ENCODE peak calls at places on chromosomes 7 and 10, in six cellular contexts. Q is PC-9, P is uterus, B is epithelial cell of proximal tubule, E is thoracic aorta, Z is IMR-90. W is an unnamed sample.
A peak's percentile ranks its signal among the peaks of the same experiment; 100 is the strongest.

GRCh38 chr10:11819027-11819426 is 4.1 kb upstream of the PROSER2 start:
- DNase-seq in Z (no peak), Q (no peak), E (no peak), P (no peak), B (no peak), W (no peak)

GRCh38 chr7:106717997-106718871 is 57.3 kb upstream of the CCDC71L start:
- DNase-seq in B (peak; percentile 86), E (peak; percentile 38), Q (peak; percentile 94), P (peak; percentile 19), Z (peak; percentile 98), W (no peak)

GRCh38 chr7:66558660-66559465 is 69.8 kb upstream of the KCTD7 start:
- DNase-seq in Z (no peak), B (no peak), P (no peak), Q (no peak), E (no peak), W (no peak)

GRCh38 chr10:9331583-9332008 is 1277.1 kb downstream of the GATA3 start:
- DNase-seq in Z (peak; percentile 65), E (no peak), P (no peak), B (peak; percentile 23), Q (no peak), W (no peak)

GRCh38 chr10:42783181-42783549 is 570 bp downstream of the BMS1 start:
- DNase-seq in Q (peak; percentile 55), E (no peak), Z (peak; percentile 74), B (peak; percentile 52), P (no peak), W (peak; percentile 10)

GRCh38 chr10:127125331-127125730 is 71.1 kb downstream of the INSYN2A start:
- DNase-seq in B (no peak), Q (no peak), Z (no peak), E (no peak), P (no peak), W (no peak)

GRCh38 chr10:43594944-43595589 is 11.2 kb upstream of the ZNF485 start:
- DNase-seq in Q (no peak), P (no peak), Z (peak; percentile 50), E (no peak), B (no peak), W (no peak)

GRCh38 chr10:23314835-23315239 is 29.8 kb downstream of the C10orf67 start:
- DNase-seq in B (peak; percentile 71), P (peak; percentile 47), E (no peak), Q (peak; percentile 76), Z (peak; percentile 88), W (peak; percentile 58)

GRCh38 chr10:93548376-93549071 is 17.9 kb upstream of the FFAR4 start:
- DNase-seq in E (no peak), B (no peak), Z (peak; percentile 75), P (no peak), Q (peak; percentile 95), W (no peak)

GRCh38 chr7:122689346-122690109 is 9.4 kb downstream of the RNF133 start:
- DNase-seq in B (no peak), E (no peak), Q (no peak), P (no peak), Z (no peak), W (no peak)

GRCh38 chr10:46033602-46034011 is 3.2 kb upstream of the NCOA4 start:
- DNase-seq in Q (peak; percentile 81), P (peak; percentile 20), B (peak; percentile 47), Z (peak; percentile 83), E (no peak), W (no peak)

GRCh38 chr10:61140765-61141392 is 196.9 kb upstream of the RHOBTB1 start:
- DNase-seq in P (peak; percentile 48), B (peak; percentile 36), Z (peak; percentile 77), E (no peak), Q (peak; percentile 42), W (peak; percentile 35)

GRCh38 chr7:5478568-5479045 is 55.0 kb upstream of the TNRC18 start:
- DNase-seq in Q (no peak), P (no peak), E (no peak), B (no peak), Z (no peak), W (no peak)

DNA sequence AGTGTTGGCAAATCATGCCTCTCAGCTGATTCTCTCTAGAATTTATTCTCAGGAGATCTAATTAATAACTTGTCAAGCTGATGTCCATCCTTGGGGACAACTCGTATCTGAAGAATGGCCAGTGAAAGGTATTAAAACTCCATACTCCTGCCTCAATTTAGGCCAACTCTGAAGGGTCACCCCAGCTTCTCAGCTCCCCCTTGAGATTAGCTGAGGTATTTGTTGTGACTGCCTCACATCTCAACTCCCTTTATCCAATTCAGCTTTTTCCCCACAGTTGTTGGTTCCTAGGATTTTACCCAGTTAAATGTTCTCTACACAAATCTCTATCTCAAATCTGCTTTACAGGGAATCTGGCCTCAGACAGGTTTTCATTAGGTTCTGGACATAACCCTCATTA is 182.4 kb downstream of the MALRD1 start:
- DNase-seq in E (no peak), B (no peak), Q (no peak), P (no peak), Z (no peak), W (no peak)
- TF ChIP-seq CTCF in E (no peak), B (no peak), Q (no peak), P (no peak), Z (no peak), W (no peak)

DNA sequence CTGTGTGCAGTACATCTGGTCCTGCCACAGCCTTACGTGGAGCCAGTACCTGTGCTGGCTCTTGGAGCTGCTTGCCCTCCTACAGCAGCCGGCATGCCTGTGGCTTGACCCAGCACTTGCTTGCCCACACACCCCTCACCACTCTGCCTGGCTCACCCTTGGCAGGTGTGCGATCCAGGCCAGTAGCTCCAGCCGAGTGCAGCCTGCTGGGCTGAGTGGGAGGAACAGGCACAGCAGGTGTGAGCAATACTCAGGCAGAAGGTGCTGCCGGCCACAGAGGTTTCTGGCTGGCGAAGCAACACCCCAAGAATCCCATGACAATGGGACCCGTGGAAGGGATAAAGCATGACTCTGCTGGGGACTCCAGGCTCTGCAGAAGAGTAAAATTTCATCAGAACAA is 173.5 kb upstream of the ADCY1 start:
- DNase-seq in E (no peak), Q (no peak), Z (no peak), P (no peak), B (no peak), W (no peak)
- TF ChIP-seq CTCF in E (no peak), Q (no peak), Z (no peak), P (no peak), B (no peak), W (no peak)

GRCh38 chr10:34524369-34525091 is 290.6 kb downstream of the PARD3 start:
- DNase-seq in B (no peak), Q (no peak), P (no peak), Z (no peak), E (no peak), W (no peak)

GRCh38 chr10:34528320-34528719 is 286.8 kb downstream of the PARD3 start:
- DNase-seq in Z (peak; percentile 93), E (no peak), P (no peak), B (peak; percentile 95), Q (peak; percentile 94), W (no peak)

GRCh38 chr10:34523017-34523767 is 291.9 kb downstream of the PARD3 start:
- DNase-seq in E (no peak), P (no peak), B (no peak), Q (no peak), Z (peak; percentile 52), W (no peak)

GRCh38 chr10:34526758-34527730 is 288.1 kb downstream of the PARD3 start:
- DNase-seq in B (peak; percentile 92), Q (peak; percentile 76), P (no peak), E (no peak), Z (peak; percentile 98), W (peak; percentile 9)

GRCh38 chr10:34526186-34526585 is 288.9 kb downstream of the PARD3 start:
- DNase-seq in Z (peak; percentile 37), B (no peak), Q (no peak), P (no peak), E (no peak), W (no peak)
- TF ChIP-seq CTCF in Z (no peak), B (no peak), Q (no peak), P (no peak), E (no peak), W (no peak)

DNA sequence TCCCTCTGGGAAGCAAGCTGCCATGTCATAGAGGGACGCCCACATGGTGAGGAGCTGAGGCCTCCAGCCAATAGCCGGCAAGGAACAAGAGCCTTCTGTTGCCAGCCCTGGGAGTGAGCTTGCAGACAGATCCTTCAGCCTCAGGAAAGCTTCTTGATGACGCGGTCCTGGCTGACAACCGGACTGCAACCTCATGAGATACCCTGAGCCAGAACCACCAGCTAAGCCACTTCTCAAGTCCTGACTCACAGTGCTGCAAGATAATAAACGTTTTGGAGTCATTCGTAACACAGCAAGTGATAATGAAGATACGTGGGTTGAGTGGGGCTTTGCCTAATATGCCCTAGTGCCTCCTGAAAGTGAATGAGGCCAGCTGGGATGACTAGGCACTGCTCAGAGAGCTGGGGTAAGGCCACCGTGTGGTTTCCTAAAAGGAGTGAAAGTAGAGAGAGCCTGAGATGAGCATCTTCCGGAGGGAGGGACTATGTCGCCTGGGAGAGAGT is 53.8 kb downstream of the PYROXD2 start:
- DNase-seq in Q (peak; percentile 94), E (peak; percentile 60), Z (peak; percentile 100), B (peak; percentile 38), P (peak; percentile 83), W (peak; percentile 34)
- TF ChIP-seq CTCF in Q (no peak), E (no peak), Z (no peak), B (no peak), P (no peak), W (no peak)

GRCh38 chr10:75709245-75709644 is 277.8 kb downstream of the LRMDA start:
- DNase-seq in P (no peak), B (no peak), E (no peak), Z (no peak), Q (no peak), W (no peak)

GRCh38 chr10:75705426-75705825 is 274.0 kb downstream of the LRMDA start:
- DNase-seq in Q (no peak), B (no peak), E (no peak), P (no peak), Z (no peak), W (no peak)

GRCh38 chr10:75707080-75707840 is 275.8 kb downstream of the LRMDA start:
- DNase-seq in Z (no peak), Q (no peak), E (no peak), P (no peak), B (no peak), W (no peak)

GRCh38 chr10:75709830-75710229 is 278.4 kb downstream of the LRMDA start:
- DNase-seq in B (no peak), Q (no peak), E (no peak), Z (no peak), P (no peak), W (no peak)

GRCh38 chr10:75708060-75708459 is 276.6 kb downstream of the LRMDA start:
- DNase-seq in Q (no peak), E (no peak), P (no peak), B (no peak), Z (no peak), W (no peak)
- TF ChIP-seq CTCF in Q (no peak), E (no peak), P (no peak), B (no peak), Z (no peak), W (no peak)

GRCh38 chr7:132019718-132020117 is 463.3 kb upstream of the PODXL start:
- DNase-seq in Z (no peak), Q (no peak), B (no peak), E (no peak), P (no peak), W (no peak)
- TF ChIP-seq CTCF in Z (no peak), Q (no peak), B (no peak), E (no peak), P (no peak), W (no peak)